ENCODE peak calls at places on chromosome 22, in eight cellular contexts. W is non-pigmented ciliary epithelial cell, X is NCI-H460, Z is PC-9, Y is hepatocyte, V is NCI-H1105 treated with DMSO at 0.1 percent for 48 hours, O is amniotic stem cell, N is GM12865. P is an unnamed sample.

GRCh38 chr22:24688294-24688693 is 85.3 kb downstream of the GGT1 start:
- DNase-seq in Y (no peak), W (no peak), Z (no peak), V (no peak), N (no peak), X (no peak), O (no peak), P (no peak)

GRCh38 chr22:44437493-44438015 is 60.5 kb downstream of the RTL6 start:
- DNase-seq in Y (no peak), V (no peak), W (no peak), X (no peak), O (no peak), N (no peak), Z (no peak), P (no peak)

GRCh38 chr22:37162221-37163095 is 12.7 kb upstream of the IL2RB start:
- DNase-seq in Z (no peak), N (peak; percentile 96), O (no peak), X (no peak), V (no peak), W (no peak), Y (no peak), P (no peak)

GRCh38 chr22:44325718-44326548 is 13.2 kb upstream of the SHISAL1 start:
- DNase-seq in N (no peak), Z (no peak), V (no peak), W (no peak), Y (no peak), O (peak; percentile 40), X (no peak), P (no peak)

GRCh38 chr22:42905702-42906183 is 48.7 kb upstream of the ARFGAP3 start:
- DNase-seq in W (no peak), N (no peak), Z (no peak), Y (no peak), O (no peak), X (no peak), V (peak; percentile 53), P (no peak)

GRCh38 chr22:46976598-46976997 is 214.1 kb downstream of the TBC1D22A start:
- DNase-seq in N (no peak), O (no peak), Z (no peak), V (no peak), X (no peak), Y (no peak), W (no peak), P (no peak)

GRCh38 chr22:47457021-47457420 is 694.6 kb downstream of the TBC1D22A start:
- DNase-seq in N (no peak), Z (no peak), Y (no peak), W (no peak), O (no peak), X (no peak), V (no peak), P (no peak)

GRCh38 chr22:27461470-27461869 is 340.1 kb downstream of the MN1 start:
- DNase-seq in X (no peak), W (peak; percentile 85), Z (peak; percentile 97), O (peak; percentile 34), N (no peak), V (no peak), Y (no peak), P (no peak)

GRCh38 chr22:41619979-41620645 is 731 bp downstream of the DESI1 start:
- DNase-seq in V (peak; percentile 49), N (peak; percentile 53), O (no peak), W (no peak), X (no peak), Z (peak; percentile 58), Y (peak; percentile 68), P (no peak)

GRCh38 chr22:31646186-31647019 is 15.6 kb downstream of the PISD start:
- DNase-seq in V (no peak), X (no peak), Y (peak; percentile 81), W (peak; percentile 96), O (no peak), N (peak; percentile 79), Z (peak; percentile 99), P (no peak)